ENCODE peak calls at places on chromosomes 11 and 22, in five cellular contexts. Y, U, D, A and S are unnamed samples. For H3K4me1 and H3K27me3, the result is how much of the 10 kb centered on the place peaks cover.

GRCh38 chr22:22930222-22930497 is 42.5 kb downstream of the IGLL5 start:
- DNase-seq in U (no peak), Y (no peak), D (no peak), A (no peak), S (no peak)

GRCh38 chr11:2944953-2945756 is 15.9 kb upstream of the PHLDA2 start:
- DNase-seq in A (peak), U (peak), D (peak), Y (peak), S (no peak)

GRCh38 chr11:2509481-2510001 is 64.7 kb downstream of the KCNQ1 start:
- DNase-seq in A (no peak), Y (peak), U (no peak), D (peak), S (no peak)

GRCh38 chr22:37806409-37807338 is 1.1 kb upstream of the GCAT start:
- DNase-seq in D (no peak), Y (no peak), A (peak), U (peak), S (no peak)

GRCh38 chr11:352456-353180 is 16.7 kb upstream of the B4GALNT4 start:
- DNase-seq in D (no peak), A (no peak), Y (no peak), U (no peak), S (no peak)

GRCh38 chr11:65355776-65356393 is 1.3 kb downstream of the TIGD3 start:
- DNase-seq in A (peak), Y (no peak), D (no peak), U (peak), S (no peak)

GRCh38 chr11:1772270-1773130 is 8.8 kb upstream of the CTSD start:
- DNase-seq in U (peak), D (peak), A (peak), Y (no peak), S (peak)

GRCh38 chr22:26905076-26905475 is 247.7 kb downstream of the MIAT start:
- DNase-seq in U (no peak), D (no peak), A (no peak), Y (no peak), S (no peak)

GRCh38 chr22:45781941-45782340 is 110.3 kb downstream of the ATXN10 start:
- DNase-seq in U (no peak), D (no peak), A (no peak), Y (no peak), S (no peak)

GRCh38 chr11:9568854-9569587 is 4.4 kb upstream of the WEE1 start:
- DNase-seq in Y (peak), D (peak), A (peak), U (peak), S (peak)

GRCh38 chr11:122764691-122765090 is 73.6 kb upstream of the CRTAM start:
- DNase-seq in Y (no peak), A (no peak), U (no peak), D (no peak), S (no peak)

GRCh38 chr11:44158384-44158783 is 62.9 kb downstream of the EXT2 start:
- DNase-seq in D (no peak), Y (no peak), A (no peak), U (no peak), S (no peak)

GRCh38 chr22:35189559-35189958 is 67.7 kb upstream of the HMGXB4 start:
- DNase-seq in D (no peak), A (no peak), U (no peak), Y (no peak), S (no peak)

GRCh38 chr11:77411238-77411637 is 62.7 kb downstream of the PAK1 start:
- DNase-seq in U (peak), Y (peak), A (peak), D (peak), S (no peak)

GRCh38 chr11:132311703-132312102 is 941.3 kb downstream of the NTM start:
- DNase-seq in Y (no peak), D (no peak), A (no peak), U (no peak), S (no peak)

GRCh38 chr11:132312161-132312560 is 941.7 kb downstream of the NTM start:
- DNase-seq in Y (no peak), U (no peak), D (no peak), A (no peak), S (no peak)

GRCh38 chr11:132312616-132313210 is 942.3 kb downstream of the NTM start:
- DNase-seq in Y (no peak), A (no peak), U (peak), D (no peak), S (no peak)

GRCh38 chr11:132307309-132308020 is 937.0 kb downstream of the NTM start:
- DNase-seq in U (no peak), Y (no peak), D (no peak), A (no peak), S (no peak)

GRCh38 chr11:132310390-132311375 is 940.3 kb downstream of the NTM start:
- DNase-seq in U (no peak), D (peak), Y (no peak), A (no peak), S (no peak)
- H3K4me3 ChIP-seq in U (no peak), D (no peak), Y (no peak), A (no peak), S (no peak)

GRCh38 chr11:12690663-12691062 is 16.4 kb downstream of the TEAD1 start:
- DNase-seq in D (no peak), Y (no peak), A (no peak), U (no peak), S (no peak)

GRCh38 chr11:12687740-12688139 is 13.5 kb downstream of the TEAD1 start:
- DNase-seq in D (no peak), U (peak), Y (no peak), A (no peak), S (peak)

GRCh38 chr11:12687216-12687623 is 13.0 kb downstream of the TEAD1 start:
- DNase-seq in A (no peak), D (no peak), Y (no peak), U (peak), S (peak)

GRCh38 chr11:12691473-12691872 is 17.3 kb downstream of the TEAD1 start:
- DNase-seq in A (no peak), Y (no peak), U (no peak), D (no peak), S (no peak)

GRCh38 chr11:12689029-12689755 is 15.0 kb downstream of the TEAD1 start:
- DNase-seq in D (no peak), Y (no peak), U (no peak), A (no peak), S (no peak)
- H3K4me1 ChIP-seq in D (half or more), Y (half or more), U (half or more), A (under half), S (half or more)

GRCh38 chr11:125061237-125061636 is 1.9 kb upstream of the SLC37A2 start:
- DNase-seq in Y (no peak), D (no peak), A (no peak), U (no peak), S (no peak)

GRCh38 chr11:125062196-125062930 is 742 bp upstream of the SLC37A2 start:
- DNase-seq in A (no peak), Y (no peak), U (no peak), D (peak), S (no peak)

GRCh38 chr11:125063429-125064043 is 431 bp downstream of the SLC37A2 start:
- DNase-seq in A (no peak), U (peak), Y (no peak), D (no peak), S (no peak)

GRCh38 chr11:125064070-125064469 is 965 bp downstream of the SLC37A2 start:
- DNase-seq in U (no peak), A (no peak), Y (no peak), D (no peak), S (no peak)

DNA sequence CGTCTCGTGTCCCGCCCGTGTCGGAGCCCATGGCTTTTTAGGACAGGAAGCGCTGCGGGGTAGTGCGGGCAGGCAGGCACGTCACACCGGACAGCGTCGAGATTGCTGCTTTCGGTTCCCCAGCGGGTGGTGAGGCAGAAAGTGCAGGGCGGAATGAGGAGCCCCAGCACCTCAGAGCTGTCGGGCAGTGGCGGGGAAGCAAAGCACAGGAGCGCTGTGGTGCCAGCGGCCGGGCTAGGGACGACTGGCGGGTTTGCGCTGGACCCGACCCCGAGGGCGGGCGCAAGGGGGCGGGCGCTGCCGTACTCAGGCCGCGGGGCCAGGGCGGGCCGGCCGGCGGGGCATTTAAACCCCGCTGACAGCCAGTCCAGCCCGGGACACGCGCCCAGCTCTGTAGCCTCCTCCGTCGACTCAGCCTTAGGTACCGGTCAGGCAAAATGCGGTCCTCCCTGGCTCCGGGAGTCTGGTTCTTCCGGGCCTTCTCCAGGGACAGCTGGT is at the start of gene SLC37A2:
- DNase-seq in U (peak), A (peak), Y (peak), D (peak), S (peak)
- H3K27me3 ChIP-seq in U (under half), A (under half), Y (under half), D (under half), S (under half)

DNA sequence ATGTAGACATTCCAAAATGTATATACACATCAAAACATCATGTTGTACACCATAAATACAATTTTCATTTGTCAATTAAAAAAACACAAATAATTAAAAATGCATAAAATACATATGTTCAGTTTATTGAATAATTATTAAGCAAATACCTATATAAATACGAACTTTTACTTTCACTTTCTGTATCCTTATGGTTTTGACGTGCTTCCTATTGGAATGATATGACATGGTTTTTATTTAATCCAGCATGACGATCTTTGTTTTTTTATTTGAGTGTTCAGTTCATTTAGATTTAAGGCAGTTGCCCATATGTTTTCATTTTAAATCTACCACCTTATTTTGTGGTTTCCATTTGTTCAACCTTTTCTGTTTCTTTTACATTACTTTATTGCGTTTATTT is 198.3 kb upstream of the PLET1 start:
- DNase-seq in Y (no peak), D (no peak), U (no peak), A (no peak), S (no peak)
- H3K4me3 ChIP-seq in Y (no peak), D (no peak), U (no peak), A (no peak), S (no peak)

DNA sequence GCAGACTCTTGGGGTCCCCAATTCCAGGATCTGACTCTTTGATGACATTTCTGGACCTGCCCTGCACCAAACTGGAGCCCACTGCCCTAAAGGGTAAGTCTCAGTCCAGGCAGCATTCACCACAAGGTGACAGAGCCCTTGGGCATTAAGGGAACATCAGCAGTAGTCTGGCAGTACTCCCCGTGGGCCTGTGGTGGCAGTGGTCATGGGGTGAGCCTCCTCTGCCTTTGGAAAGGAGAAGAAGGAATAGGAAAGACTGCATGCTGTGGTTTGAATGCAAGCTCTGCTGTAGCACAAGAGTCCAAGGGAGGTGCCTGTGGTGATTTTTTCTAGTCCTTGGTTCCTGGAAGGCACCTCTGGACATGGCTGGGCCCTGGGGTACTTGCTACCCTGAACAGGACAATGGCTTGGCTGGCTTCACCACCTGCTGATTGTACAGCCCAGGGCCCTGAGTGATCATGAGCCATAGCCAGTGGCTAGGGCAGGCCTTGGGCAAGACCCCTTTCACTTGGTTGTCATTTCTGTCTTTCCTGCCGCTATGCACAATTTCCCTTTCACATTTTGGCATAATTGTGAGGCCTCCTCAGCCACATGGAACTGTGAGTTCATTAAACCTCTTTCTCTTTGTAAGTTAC is 160.7 kb upstream of the GRIA4 start:
- DNase-seq in U (no peak), D (no peak), A (no peak), Y (no peak), S (no peak)
- H3K4me1 ChIP-seq in U (under half), D (under half), A (under half), Y (under half), S (under half)

DNA sequence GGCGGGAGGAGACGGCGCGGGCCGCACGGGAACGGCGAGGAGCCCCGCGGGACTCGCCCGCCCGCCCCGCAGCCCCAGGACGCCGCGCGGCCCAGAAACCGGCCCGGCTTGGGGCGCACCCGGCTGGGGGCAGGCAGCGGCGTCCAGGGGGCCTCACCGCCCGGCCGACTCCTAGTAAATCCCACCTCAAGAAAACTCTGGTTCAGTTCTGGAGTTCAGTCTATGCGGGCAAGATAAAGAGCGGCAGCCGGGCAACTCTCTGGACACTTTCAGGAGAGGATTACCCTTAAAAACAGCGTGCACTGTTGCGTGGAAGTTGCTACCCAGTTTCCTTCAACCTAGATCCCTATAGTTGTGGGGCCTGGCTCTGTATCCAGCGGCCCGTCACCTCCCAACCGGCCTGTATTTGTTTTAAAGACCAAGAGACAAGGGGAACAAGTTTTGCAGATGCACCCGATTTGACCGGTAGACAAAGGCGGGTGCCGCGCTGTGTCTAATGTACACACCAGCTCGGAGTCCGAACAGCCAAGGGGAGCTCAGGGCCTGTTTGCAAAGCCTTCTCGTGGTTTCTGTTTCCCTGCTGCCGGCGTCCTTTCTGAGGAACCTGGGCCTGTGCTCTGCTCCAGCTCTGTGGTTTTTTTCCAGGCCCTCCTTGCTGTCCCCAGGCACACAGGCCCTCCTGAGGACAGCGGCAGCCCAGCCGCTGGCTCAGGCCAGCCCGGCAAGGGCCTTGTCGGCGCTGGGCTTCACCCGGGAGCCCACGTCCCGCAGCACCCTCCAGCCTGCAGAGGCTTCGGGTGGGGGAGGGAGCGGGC is 1.1 kb downstream of the TBX1 start:
- DNase-seq in U (peak), Y (no peak), D (no peak), A (no peak), S (no peak)
- H3K27me3 ChIP-seq in U (half or more), Y (half or more), D (half or more), A (half or more), S (under half)

DNA sequence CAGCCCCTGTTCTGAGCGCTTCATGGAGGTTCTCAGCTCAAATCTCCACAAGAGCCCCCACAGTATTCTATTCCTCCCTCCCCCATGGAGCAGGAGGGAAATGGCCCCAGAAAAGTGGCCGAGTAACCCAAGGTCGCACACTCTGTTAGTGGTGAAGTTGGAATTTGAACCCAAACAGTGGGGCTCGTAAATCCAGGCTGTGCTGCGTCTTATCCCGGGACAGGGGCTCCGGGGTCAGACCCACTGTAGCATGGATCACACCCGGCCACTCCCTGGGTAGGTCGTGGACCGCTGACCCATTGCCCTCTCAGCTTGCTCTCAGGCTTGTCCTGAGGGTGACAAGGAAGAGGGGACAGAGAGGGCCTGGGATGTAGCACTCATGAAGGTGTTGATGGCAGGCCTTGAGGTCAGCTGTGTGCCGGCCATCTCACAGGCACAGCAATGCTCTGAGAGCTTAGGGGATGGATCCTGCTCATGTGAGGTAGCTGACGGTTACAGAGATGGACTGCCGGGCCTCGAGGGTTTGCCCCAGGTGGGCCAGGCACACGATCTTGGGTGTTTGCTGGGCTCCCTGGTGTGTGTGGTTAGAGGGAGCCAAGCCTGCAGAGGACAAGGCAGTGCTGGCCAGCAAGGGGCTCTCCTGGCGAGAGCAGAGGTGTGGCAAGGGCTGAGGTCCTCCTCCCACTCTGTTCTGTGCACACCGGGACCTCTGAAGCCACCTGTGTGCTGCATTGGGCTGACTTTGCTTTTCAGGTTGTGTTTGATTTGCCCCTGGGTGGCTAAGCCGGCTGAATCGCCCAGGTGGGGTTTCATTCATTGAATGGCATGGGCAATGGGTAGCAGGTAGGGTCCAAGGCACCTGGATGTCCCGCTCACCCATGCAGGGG is 2.3 kb upstream of the FGF19 start:
- DNase-seq in D (no peak), Y (no peak), U (no peak), A (peak), S (peak)
- H3K4me3 ChIP-seq in D (no peak), Y (no peak), U (no peak), A (no peak), S (no peak)

DNA sequence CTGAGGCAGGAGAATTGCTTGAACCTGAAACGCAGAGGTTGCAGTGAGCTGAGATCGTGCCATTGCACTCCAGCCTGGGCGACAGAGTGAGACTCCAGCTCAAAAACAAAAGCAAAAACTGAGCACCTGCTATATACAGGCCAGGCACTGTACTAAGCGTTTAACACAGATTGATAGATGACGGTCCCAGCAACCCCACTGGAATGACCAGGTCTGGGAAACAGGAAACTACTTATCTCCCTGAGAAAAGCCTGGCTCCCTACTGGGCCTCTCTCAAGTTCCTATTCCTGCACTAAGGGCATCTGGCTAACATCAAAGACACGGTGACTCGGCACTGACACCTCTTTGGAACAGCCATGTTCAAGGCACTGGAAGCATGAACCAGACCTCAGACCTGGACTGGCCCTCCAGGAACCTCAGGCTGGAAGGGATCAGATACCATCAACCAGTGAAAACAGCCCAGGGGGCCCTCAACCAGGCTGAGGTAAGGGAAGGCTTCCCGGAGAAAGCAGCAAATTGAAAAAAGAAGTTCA is 16.6 kb downstream of the ARAP1 start:
- DNase-seq in A (no peak), D (peak), U (peak), Y (no peak), S (peak)
- H3K4me1 ChIP-seq in A (under half), D (under half), U (under half), Y (under half), S (under half)

GRCh38 chr11:17741487-17741886 is 6.9 kb downstream of the KCNC1 start:
- DNase-seq in Y (no peak), A (no peak), D (no peak), U (no peak), S (no peak)
- H3K27me3 ChIP-seq in Y (half or more), A (under half), D (under half), U (under half), S (under half)